ENCODE peak calls at places on chromosomes 2 and 18, in eight cellular contexts. One of them, this sample, is unnamed. For H3K4me1 and H3K9me3, the result is how much of the 10 kb centered on the place peaks cover.

GRCh38 chr2:25620077-25620476 is 53.3 kb downstream of the DTNB start:
- DNase-seq in testis: no peak
- DNase-seq in body of pancreas: no peak
- DNase-seq in adrenal gland: no peak
- DNase-seq in GM12878: no peak
- DNase-seq in breast epithelium: no peak
- DNase-seq in Peyer's patch: no peak
- DNase-seq in thyroid gland: no peak
- DNase-seq in this sample: no peak

GRCh38 chr2:65431417-65432226 is 777 bp downstream of the SPRED2 start:
- DNase-seq in adrenal gland: peak
- DNase-seq in GM12878: no peak
- DNase-seq in Peyer's patch: peak
- DNase-seq in thyroid gland: peak
- DNase-seq in breast epithelium: peak
- DNase-seq in testis: peak
- DNase-seq in body of pancreas: peak
- DNase-seq in this sample: peak

GRCh38 chr2:74188018-74188601 is 9.4 kb upstream of the MOB1A start:
- DNase-seq in testis: no peak
- DNase-seq in adrenal gland: no peak
- DNase-seq in thyroid gland: no peak
- DNase-seq in breast epithelium: peak
- DNase-seq in Peyer's patch: no peak
- DNase-seq in GM12878: no peak
- DNase-seq in body of pancreas: no peak
- DNase-seq in this sample: no peak

GRCh38 chr2:42867093-42868065 is 75.0 kb upstream of the HAAO start:
- DNase-seq in testis: peak
- DNase-seq in Peyer's patch: peak
- DNase-seq in adrenal gland: no peak
- DNase-seq in body of pancreas: peak
- DNase-seq in GM12878: no peak
- DNase-seq in thyroid gland: no peak
- DNase-seq in breast epithelium: peak
- DNase-seq in this sample: no peak

GRCh38 chr2:161992526-161992925 is 81.5 kb downstream of the DPP4 start:
- DNase-seq in Peyer's patch: no peak
- DNase-seq in testis: no peak
- DNase-seq in breast epithelium: no peak
- DNase-seq in GM12878: peak
- DNase-seq in body of pancreas: no peak
- DNase-seq in thyroid gland: no peak
- DNase-seq in adrenal gland: no peak
- DNase-seq in this sample: no peak

GRCh38 chr2:71800106-71800809 is 346.9 kb downstream of the DYSF start:
- DNase-seq in breast epithelium: no peak
- DNase-seq in Peyer's patch: peak
- DNase-seq in thyroid gland: no peak
- DNase-seq in adrenal gland: no peak
- DNase-seq in body of pancreas: no peak
- DNase-seq in GM12878: no peak
- DNase-seq in testis: peak
- DNase-seq in this sample: no peak

GRCh38 chr18:55706893-55707292 is 118.9 kb upstream of the TCF4 start:
- DNase-seq in breast epithelium: no peak
- DNase-seq in adrenal gland: no peak
- DNase-seq in GM12878: no peak
- DNase-seq in thyroid gland: no peak
- DNase-seq in testis: no peak
- DNase-seq in Peyer's patch: no peak
- DNase-seq in body of pancreas: no peak
- DNase-seq in this sample: no peak

GRCh38 chr18:10351858-10352257 is 102.6 kb upstream of the APCDD1 start:
- DNase-seq in adrenal gland: no peak
- DNase-seq in GM12878: no peak
- DNase-seq in thyroid gland: no peak
- DNase-seq in Peyer's patch: no peak
- DNase-seq in breast epithelium: no peak
- DNase-seq in body of pancreas: peak
- DNase-seq in testis: no peak
- DNase-seq in this sample: no peak

GRCh38 chr18:3577456-3577855 is 127.5 kb downstream of the TGIF1 start:
- DNase-seq in testis: no peak
- DNase-seq in breast epithelium: no peak
- DNase-seq in body of pancreas: no peak
- DNase-seq in GM12878: no peak
- DNase-seq in Peyer's patch: no peak
- DNase-seq in adrenal gland: no peak
- DNase-seq in thyroid gland: no peak
- DNase-seq in this sample: no peak

GRCh38 chr18:60508108-60508507 is 135.5 kb upstream of the MC4R start:
- DNase-seq in testis: no peak
- DNase-seq in body of pancreas: no peak
- DNase-seq in adrenal gland: no peak
- DNase-seq in thyroid gland: no peak
- DNase-seq in breast epithelium: no peak
- DNase-seq in GM12878: no peak
- DNase-seq in Peyer's patch: no peak
- DNase-seq in this sample: no peak

GRCh38 chr2:101986386-101986785 is 5.4 kb upstream of the IL1R2 start:
- DNase-seq in breast epithelium: no peak
- DNase-seq in body of pancreas: no peak
- DNase-seq in GM12878: no peak
- DNase-seq in testis: no peak
- DNase-seq in Peyer's patch: no peak
- DNase-seq in thyroid gland: peak
- DNase-seq in adrenal gland: no peak
- DNase-seq in this sample: no peak

GRCh38 chr2:112621792-112622527 is 23.8 kb upstream of the SLC20A1 start:
- DNase-seq in breast epithelium: no peak
- DNase-seq in testis: no peak
- DNase-seq in GM12878: no peak
- DNase-seq in Peyer's patch: peak
- DNase-seq in adrenal gland: no peak
- DNase-seq in body of pancreas: no peak
- DNase-seq in thyroid gland: no peak
- DNase-seq in this sample: no peak

GRCh38 chr18:14769381-14769780 is 21.4 kb downstream of the ANKRD30B start:
- DNase-seq in body of pancreas: no peak
- DNase-seq in breast epithelium: no peak
- DNase-seq in thyroid gland: no peak
- DNase-seq in GM12878: no peak
- DNase-seq in Peyer's patch: no peak
- DNase-seq in adrenal gland: no peak
- DNase-seq in testis: no peak
- DNase-seq in this sample: no peak

GRCh38 chr2:191376981-191377629 is 131.9 kb downstream of the MYO1B start:
- DNase-seq in testis: peak
- DNase-seq in Peyer's patch: peak
- DNase-seq in thyroid gland: peak
- DNase-seq in adrenal gland: peak
- DNase-seq in GM12878: peak
- DNase-seq in body of pancreas: peak
- DNase-seq in breast epithelium: peak
- DNase-seq in this sample: peak

GRCh38 chr2:120771556-120772208 is 36.0 kb downstream of the GLI2 start:
- DNase-seq in Peyer's patch: no peak
- DNase-seq in GM12878: no peak
- DNase-seq in thyroid gland: no peak
- DNase-seq in body of pancreas: peak
- DNase-seq in adrenal gland: peak
- DNase-seq in testis: peak
- DNase-seq in breast epithelium: no peak
- DNase-seq in this sample: peak

GRCh38 chr2:33645861-33646260 is 46.8 kb upstream of the FAM98A start:
- DNase-seq in testis: peak
- DNase-seq in body of pancreas: no peak
- DNase-seq in breast epithelium: no peak
- DNase-seq in thyroid gland: no peak
- DNase-seq in adrenal gland: no peak
- DNase-seq in GM12878: no peak
- DNase-seq in Peyer's patch: no peak
- DNase-seq in this sample: no peak

GRCh38 chr2:160428425-160428763 is 65.2 kb downstream of the RBMS1 start:
- DNase-seq in thyroid gland: no peak
- DNase-seq in GM12878: no peak
- DNase-seq in adrenal gland: no peak
- DNase-seq in testis: no peak
- DNase-seq in breast epithelium: no peak
- DNase-seq in Peyer's patch: no peak
- DNase-seq in body of pancreas: no peak
- DNase-seq in this sample: no peak
- H3K4me1 ChIP-seq in thyroid gland: under half
- H3K4me1 ChIP-seq in GM12878: under half
- H3K4me1 ChIP-seq in adrenal gland: under half
- H3K4me1 ChIP-seq in testis: under half
- H3K4me1 ChIP-seq in breast epithelium: under half
- H3K4me1 ChIP-seq in Peyer's patch: under half
- H3K4me1 ChIP-seq in body of pancreas: under half
- H3K4me1 ChIP-seq in this sample: half or more

GRCh38 chr2:80510716-80511115 is 206.2 kb upstream of the LRRTM1 start:
- DNase-seq in adrenal gland: no peak
- DNase-seq in testis: no peak
- DNase-seq in body of pancreas: no peak
- DNase-seq in breast epithelium: no peak
- DNase-seq in Peyer's patch: no peak
- DNase-seq in GM12878: no peak
- DNase-seq in thyroid gland: no peak
- DNase-seq in this sample: no peak

GRCh38 chr2:80517301-80517700 is 212.7 kb upstream of the LRRTM1 start:
- DNase-seq in GM12878: no peak
- DNase-seq in breast epithelium: no peak
- DNase-seq in adrenal gland: no peak
- DNase-seq in body of pancreas: no peak
- DNase-seq in thyroid gland: no peak
- DNase-seq in Peyer's patch: no peak
- DNase-seq in testis: no peak
- DNase-seq in this sample: no peak

GRCh38 chr2:80519121-80519643 is 214.6 kb upstream of the LRRTM1 start:
- DNase-seq in thyroid gland: no peak
- DNase-seq in breast epithelium: no peak
- DNase-seq in testis: no peak
- DNase-seq in body of pancreas: no peak
- DNase-seq in Peyer's patch: no peak
- DNase-seq in GM12878: no peak
- DNase-seq in adrenal gland: no peak
- DNase-seq in this sample: no peak

GRCh38 chr2:80519699-80520291 is 215.2 kb upstream of the LRRTM1 start:
- DNase-seq in adrenal gland: no peak
- DNase-seq in thyroid gland: no peak
- DNase-seq in testis: no peak
- DNase-seq in body of pancreas: no peak
- DNase-seq in Peyer's patch: no peak
- DNase-seq in GM12878: no peak
- DNase-seq in breast epithelium: no peak
- DNase-seq in this sample: no peak

DNA sequence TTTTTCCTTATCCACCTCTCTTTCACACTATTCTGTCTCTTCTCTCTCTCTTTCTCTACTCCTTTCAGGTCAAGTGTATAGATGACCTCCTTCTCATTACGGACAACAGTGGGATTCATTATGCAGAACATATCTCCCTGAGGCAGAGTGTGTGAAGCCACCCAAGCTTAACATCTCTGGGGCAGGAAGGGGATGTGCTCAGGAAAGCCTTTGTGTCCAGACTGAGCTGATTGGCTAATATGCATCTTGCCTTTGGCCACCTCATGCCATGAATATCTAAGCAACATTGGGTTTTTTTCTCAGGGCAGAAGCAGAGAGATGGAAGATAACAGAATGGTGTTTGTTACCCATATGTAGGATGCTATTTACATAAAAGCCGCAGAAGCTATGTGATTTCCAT is 211.4 kb upstream of the LRRTM1 start:
- DNase-seq in thyroid gland: no peak
- DNase-seq in adrenal gland: no peak
- DNase-seq in breast epithelium: no peak
- DNase-seq in GM12878: no peak
- DNase-seq in testis: no peak
- DNase-seq in Peyer's patch: no peak
- DNase-seq in body of pancreas: no peak
- DNase-seq in this sample: no peak
- H3K9me3 ChIP-seq in thyroid gland: under half
- H3K9me3 ChIP-seq in adrenal gland: under half
- H3K9me3 ChIP-seq in breast epithelium: under half
- H3K9me3 ChIP-seq in GM12878: under half
- H3K9me3 ChIP-seq in testis: under half
- H3K9me3 ChIP-seq in Peyer's patch: under half
- H3K9me3 ChIP-seq in body of pancreas: under half
- H3K9me3 ChIP-seq in this sample: under half

DNA sequence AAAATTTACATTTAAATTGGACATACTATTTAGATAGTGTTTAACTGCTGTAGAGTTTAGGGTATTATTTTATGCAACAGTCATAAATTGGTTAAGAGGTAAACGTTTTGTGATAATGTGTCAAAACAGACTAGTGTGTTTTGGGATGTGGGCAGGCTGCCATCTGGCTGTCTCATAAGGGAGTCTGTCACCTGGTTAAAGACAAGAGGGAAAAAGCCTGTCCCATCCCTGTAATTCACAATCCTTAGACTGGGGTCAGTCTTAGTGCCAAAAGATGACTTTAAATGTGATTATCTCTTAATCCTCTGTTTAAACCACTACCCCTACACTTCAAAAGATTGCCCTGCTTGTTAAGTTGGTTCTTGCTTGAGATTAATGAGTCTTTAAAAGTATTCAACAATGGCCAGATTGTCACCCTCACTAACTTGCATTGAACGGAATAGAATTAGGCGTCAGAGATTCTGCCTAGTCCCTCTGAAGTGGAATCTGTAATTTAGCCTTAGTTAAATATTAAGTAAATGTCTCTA is 59.2 kb downstream of the SGPP2 start:
- DNase-seq in breast epithelium: no peak
- DNase-seq in body of pancreas: peak
- DNase-seq in Peyer's patch: no peak
- DNase-seq in adrenal gland: peak
- DNase-seq in thyroid gland: peak
- DNase-seq in GM12878: no peak
- DNase-seq in testis: no peak
- DNase-seq in this sample: no peak
- TF ChIP-seq POLR2A in breast epithelium: no peak
- TF ChIP-seq POLR2A in body of pancreas: no peak
- TF ChIP-seq POLR2A in Peyer's patch: no peak
- TF ChIP-seq POLR2A in adrenal gland: no peak
- TF ChIP-seq POLR2A in thyroid gland: no peak
- TF ChIP-seq POLR2A in GM12878: no peak
- TF ChIP-seq POLR2A in testis: no peak
- TF ChIP-seq POLR2A in this sample: no peak

DNA sequence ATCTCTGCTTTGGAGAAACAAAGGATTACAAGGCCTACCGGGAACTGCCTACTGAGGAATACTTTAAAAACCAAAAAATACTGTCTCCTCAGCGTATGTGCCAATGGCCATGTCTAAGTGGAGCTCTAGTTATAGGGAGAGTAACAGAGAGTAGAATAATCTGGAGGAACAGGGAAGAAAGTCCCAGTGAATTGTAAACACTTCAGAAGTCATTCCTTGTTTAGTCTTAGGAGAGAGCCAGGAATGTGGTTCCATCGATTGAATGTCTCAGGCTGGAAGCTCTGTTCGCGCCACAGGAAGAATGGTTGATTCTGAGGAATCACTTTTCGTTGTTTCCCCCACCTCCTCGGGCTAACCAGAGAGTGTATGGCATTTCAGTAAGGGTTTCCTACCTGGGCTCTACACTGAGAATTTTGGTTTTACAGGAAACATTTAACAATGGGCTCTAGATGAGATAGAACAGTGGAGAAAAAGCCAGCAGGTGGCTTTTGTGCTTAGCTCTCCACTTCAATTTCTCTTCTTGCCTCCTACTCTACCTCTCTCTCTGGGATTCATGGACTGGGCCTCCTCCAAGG is 88.7 kb downstream of the ACVR1 start:
- DNase-seq in thyroid gland: no peak
- DNase-seq in GM12878: no peak
- DNase-seq in breast epithelium: no peak
- DNase-seq in testis: no peak
- DNase-seq in Peyer's patch: no peak
- DNase-seq in adrenal gland: no peak
- DNase-seq in body of pancreas: no peak
- DNase-seq in this sample: no peak
- H3K4me1 ChIP-seq in thyroid gland: half or more
- H3K4me1 ChIP-seq in GM12878: under half
- H3K4me1 ChIP-seq in breast epithelium: under half
- H3K4me1 ChIP-seq in testis: under half
- H3K4me1 ChIP-seq in Peyer's patch: half or more
- H3K4me1 ChIP-seq in adrenal gland: under half
- H3K4me1 ChIP-seq in body of pancreas: half or more
- H3K4me1 ChIP-seq in this sample: under half

This sample was measured in heart left ventricle.